ENCODE peak calls at places on chromosomes 4 and X, in nine cellular contexts. One of them, this sample, is unnamed.

GRCh38 chr4:183504930-183505555 is at the start of gene ING2:
- DNase-seq in A549: peak
- DNase-seq in heart right ventricle: no peak
- DNase-seq in IMR-90: no peak
- DNase-seq in OCI-LY7: no peak
- DNase-seq in WERI-Rb-1: no peak
- DNase-seq in type B pancreatic cell: peak
- DNase-seq in heart left ventricle: peak
- DNase-seq in omental fat pad: no peak
- DNase-seq in this sample: no peak

GRCh38 chrX:10190367-10190766 is 33.6 kb downstream of the CLCN4 start:
- DNase-seq in type B pancreatic cell: no peak
- DNase-seq in WERI-Rb-1: peak
- DNase-seq in OCI-LY7: peak
- DNase-seq in IMR-90: peak
- DNase-seq in heart right ventricle: peak
- DNase-seq in omental fat pad: no peak
- DNase-seq in heart left ventricle: peak
- DNase-seq in A549: peak
- DNase-seq in this sample: peak

GRCh38 chr4:159003420-159004253 is 99.2 kb upstream of the RAPGEF2 start:
- DNase-seq in heart left ventricle: no peak
- DNase-seq in heart right ventricle: no peak
- DNase-seq in omental fat pad: no peak
- DNase-seq in type B pancreatic cell: no peak
- DNase-seq in IMR-90: peak
- DNase-seq in WERI-Rb-1: no peak
- DNase-seq in A549: no peak
- DNase-seq in OCI-LY7: no peak
- DNase-seq in this sample: no peak

GRCh38 chrX:31445542-31445941 is 373.7 kb upstream of the FTHL17 start:
- DNase-seq in A549: no peak
- DNase-seq in type B pancreatic cell: no peak
- DNase-seq in OCI-LY7: no peak
- DNase-seq in omental fat pad: no peak
- DNase-seq in heart right ventricle: peak
- DNase-seq in WERI-Rb-1: no peak
- DNase-seq in heart left ventricle: peak
- DNase-seq in IMR-90: no peak
- DNase-seq in this sample: no peak

GRCh38 chrX:3962511-3963350 is 249.3 kb upstream of the PRKX start:
- DNase-seq in omental fat pad: no peak
- DNase-seq in OCI-LY7: peak
- DNase-seq in A549: peak
- DNase-seq in type B pancreatic cell: no peak
- DNase-seq in heart right ventricle: no peak
- DNase-seq in IMR-90: peak
- DNase-seq in WERI-Rb-1: no peak
- DNase-seq in heart left ventricle: no peak
- DNase-seq in this sample: no peak

GRCh38 chrX:21738145-21738949 is 19.6 kb downstream of the SMPX start:
- DNase-seq in type B pancreatic cell: no peak
- DNase-seq in WERI-Rb-1: peak
- DNase-seq in A549: peak
- DNase-seq in omental fat pad: no peak
- DNase-seq in OCI-LY7: no peak
- DNase-seq in IMR-90: no peak
- DNase-seq in heart left ventricle: no peak
- DNase-seq in heart right ventricle: no peak
- DNase-seq in this sample: no peak

GRCh38 chr4:140877781-140878180 is 121.6 kb upstream of the TBC1D9 start:
- DNase-seq in OCI-LY7: no peak
- DNase-seq in A549: no peak
- DNase-seq in WERI-Rb-1: no peak
- DNase-seq in heart left ventricle: no peak
- DNase-seq in omental fat pad: no peak
- DNase-seq in type B pancreatic cell: no peak
- DNase-seq in IMR-90: no peak
- DNase-seq in heart right ventricle: no peak
- DNase-seq in this sample: no peak

GRCh38 chrX:40176256-40176978 is 78.7 kb upstream of the BCOR start:
- DNase-seq in A549: peak
- DNase-seq in OCI-LY7: peak
- DNase-seq in heart left ventricle: peak
- DNase-seq in type B pancreatic cell: peak
- DNase-seq in WERI-Rb-1: peak
- DNase-seq in heart right ventricle: peak
- DNase-seq in IMR-90: no peak
- DNase-seq in omental fat pad: no peak
- DNase-seq in this sample: no peak

GRCh38 chrX:45233541-45233940 is 32.9 kb upstream of the DIPK2B start:
- DNase-seq in OCI-LY7: no peak
- DNase-seq in WERI-Rb-1: no peak
- DNase-seq in IMR-90: no peak
- DNase-seq in A549: no peak
- DNase-seq in type B pancreatic cell: no peak
- DNase-seq in heart left ventricle: no peak
- DNase-seq in heart right ventricle: no peak
- DNase-seq in omental fat pad: no peak
- DNase-seq in this sample: no peak

DNA sequence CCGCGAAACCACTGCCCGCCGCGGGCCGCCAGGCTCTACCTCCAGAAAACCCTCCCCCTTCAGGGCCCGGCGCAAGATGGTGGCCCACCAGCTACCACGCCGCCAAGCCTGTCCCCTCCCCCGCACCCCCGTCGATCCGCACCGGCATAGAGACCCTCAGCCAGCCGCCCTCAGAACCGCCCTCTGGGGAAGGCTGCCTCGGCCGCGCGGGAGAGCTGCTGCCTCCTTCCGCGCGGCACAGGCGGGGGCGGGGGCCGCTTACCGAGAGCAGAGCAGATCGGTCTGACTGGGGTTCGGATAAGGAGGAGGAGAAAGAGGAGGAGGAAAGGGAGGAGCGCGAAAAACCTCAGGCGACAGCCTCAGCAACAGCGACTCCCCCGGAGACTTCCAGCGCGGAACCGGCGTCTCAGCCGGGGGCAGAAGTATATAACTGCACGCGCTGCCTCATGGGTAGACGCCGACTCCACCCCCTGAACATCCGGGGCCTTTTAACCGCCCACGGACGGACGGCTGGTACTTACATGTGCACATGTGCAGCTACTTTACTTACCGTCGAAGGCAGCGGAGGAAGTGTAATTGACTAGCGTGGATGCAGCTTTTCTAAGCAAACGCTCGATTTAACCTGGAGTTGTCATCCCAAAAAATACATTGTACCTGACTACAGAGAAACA is at the start of gene ZNF280C:
- DNase-seq in heart left ventricle: peak
- DNase-seq in WERI-Rb-1: peak
- DNase-seq in omental fat pad: peak
- DNase-seq in A549: peak
- DNase-seq in OCI-LY7: peak
- DNase-seq in heart right ventricle: peak
- DNase-seq in IMR-90: peak
- DNase-seq in type B pancreatic cell: peak
- DNase-seq in this sample: peak
- TF ChIP-seq CTCF in heart left ventricle: peak
- TF ChIP-seq CTCF in WERI-Rb-1: peak
- TF ChIP-seq CTCF in omental fat pad: no peak
- TF ChIP-seq CTCF in A549: no peak
- TF ChIP-seq CTCF in OCI-LY7: peak
- TF ChIP-seq CTCF in heart right ventricle: peak
- TF ChIP-seq CTCF in IMR-90: peak
- TF ChIP-seq CTCF in type B pancreatic cell: peak
- TF ChIP-seq CTCF in this sample: peak

DNA sequence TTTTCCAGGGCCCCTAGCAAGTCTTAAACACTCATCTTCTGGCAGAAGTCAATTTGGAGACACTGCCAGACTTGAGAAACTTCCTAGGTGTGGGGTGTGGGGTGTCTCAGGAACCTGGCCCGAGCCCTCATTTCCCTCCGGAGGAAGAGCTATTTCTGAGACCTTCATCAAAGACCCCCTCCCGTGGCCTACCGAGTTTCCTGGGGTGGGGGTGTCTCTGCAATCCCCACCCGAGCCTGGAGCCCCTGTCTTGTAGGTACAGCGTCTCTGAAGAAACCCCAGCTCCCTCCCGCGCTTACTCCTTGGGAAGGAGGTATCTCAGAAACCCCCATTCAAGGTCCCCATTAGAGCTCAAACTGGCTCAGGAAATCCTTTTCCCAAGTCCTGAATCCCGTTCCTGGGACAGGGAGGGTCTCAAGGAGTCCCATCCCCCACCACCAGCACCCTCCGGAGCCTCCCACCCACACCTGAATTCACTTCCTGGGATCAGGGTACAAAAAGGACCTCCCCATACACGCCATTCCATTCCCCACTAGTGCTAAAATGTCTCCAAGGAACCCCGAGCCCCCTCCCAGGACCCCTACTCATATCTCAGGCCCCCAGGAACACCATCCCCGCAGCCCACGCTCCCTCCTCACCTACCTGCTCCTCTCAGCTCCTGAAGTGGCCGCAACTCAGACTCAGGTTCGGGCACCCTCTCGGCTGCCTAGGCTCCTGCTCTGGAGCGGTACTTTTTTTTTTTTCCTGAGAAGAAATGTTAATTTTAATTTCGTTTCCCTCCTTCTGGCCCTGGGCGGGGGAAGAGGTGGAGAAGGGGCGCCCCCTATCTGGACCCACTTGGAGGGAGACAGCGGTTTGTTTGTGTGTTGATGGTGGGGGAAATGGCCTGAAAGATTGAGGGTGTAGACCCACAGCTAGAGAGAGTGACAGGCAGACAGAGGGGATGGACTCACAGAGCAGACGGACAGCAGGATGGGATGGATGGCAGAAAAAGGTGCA is 1.1 kb downstream of the SLC38A5 start:
- DNase-seq in heart left ventricle: no peak
- DNase-seq in OCI-LY7: peak
- DNase-seq in WERI-Rb-1: peak
- DNase-seq in A549: no peak
- DNase-seq in IMR-90: no peak
- DNase-seq in heart right ventricle: no peak
- DNase-seq in omental fat pad: no peak
- DNase-seq in type B pancreatic cell: no peak
- DNase-seq in this sample: no peak
- TF ChIP-seq CTCF in heart left ventricle: peak
- TF ChIP-seq CTCF in OCI-LY7: peak
- TF ChIP-seq CTCF in WERI-Rb-1: peak
- TF ChIP-seq CTCF in A549: no peak
- TF ChIP-seq CTCF in IMR-90: no peak
- TF ChIP-seq CTCF in heart right ventricle: peak
- TF ChIP-seq CTCF in omental fat pad: no peak
- TF ChIP-seq CTCF in type B pancreatic cell: no peak
- TF ChIP-seq CTCF in this sample: no peak

GRCh38 chrX:134520860-134521390 is 61.0 kb downstream of the HPRT1 start:
- DNase-seq in A549: peak
- DNase-seq in type B pancreatic cell: no peak
- DNase-seq in OCI-LY7: peak
- DNase-seq in heart left ventricle: no peak
- DNase-seq in IMR-90: peak
- DNase-seq in omental fat pad: no peak
- DNase-seq in heart right ventricle: peak
- DNase-seq in WERI-Rb-1: peak
- DNase-seq in this sample: peak
- TF ChIP-seq CTCF in A549: peak
- TF ChIP-seq CTCF in type B pancreatic cell: peak
- TF ChIP-seq CTCF in OCI-LY7: peak
- TF ChIP-seq CTCF in heart left ventricle: peak
- TF ChIP-seq CTCF in IMR-90: peak
- TF ChIP-seq CTCF in omental fat pad: no peak
- TF ChIP-seq CTCF in heart right ventricle: peak
- TF ChIP-seq CTCF in WERI-Rb-1: peak
- TF ChIP-seq CTCF in this sample: peak

GRCh38 chr4:8047837-8048678 is 108.4 kb upstream of the AFAP1 start:
- DNase-seq in omental fat pad: no peak
- DNase-seq in WERI-Rb-1: no peak
- DNase-seq in heart right ventricle: no peak
- DNase-seq in IMR-90: no peak
- DNase-seq in A549: no peak
- DNase-seq in OCI-LY7: no peak
- DNase-seq in heart left ventricle: no peak
- DNase-seq in type B pancreatic cell: no peak
- DNase-seq in this sample: no peak

GRCh38 chr4:8050180-8050554 is 108.4 kb downstream of the ABLIM2 start:
- DNase-seq in IMR-90: no peak
- DNase-seq in heart left ventricle: no peak
- DNase-seq in A549: no peak
- DNase-seq in OCI-LY7: no peak
- DNase-seq in heart right ventricle: no peak
- DNase-seq in omental fat pad: no peak
- DNase-seq in WERI-Rb-1: no peak
- DNase-seq in type B pancreatic cell: no peak
- DNase-seq in this sample: no peak

GRCh38 chr4:8046925-8047541 is 107.4 kb upstream of the AFAP1 start:
- DNase-seq in omental fat pad: no peak
- DNase-seq in type B pancreatic cell: no peak
- DNase-seq in OCI-LY7: no peak
- DNase-seq in IMR-90: no peak
- DNase-seq in heart left ventricle: no peak
- DNase-seq in heart right ventricle: no peak
- DNase-seq in WERI-Rb-1: no peak
- DNase-seq in A549: no peak
- DNase-seq in this sample: no peak

GRCh38 chr4:8050555-8051206 is 107.9 kb downstream of the ABLIM2 start:
- DNase-seq in heart right ventricle: peak
- DNase-seq in IMR-90: peak
- DNase-seq in omental fat pad: no peak
- DNase-seq in type B pancreatic cell: no peak
- DNase-seq in OCI-LY7: no peak
- DNase-seq in heart left ventricle: peak
- DNase-seq in A549: no peak
- DNase-seq in WERI-Rb-1: no peak
- DNase-seq in this sample: no peak

DNA sequence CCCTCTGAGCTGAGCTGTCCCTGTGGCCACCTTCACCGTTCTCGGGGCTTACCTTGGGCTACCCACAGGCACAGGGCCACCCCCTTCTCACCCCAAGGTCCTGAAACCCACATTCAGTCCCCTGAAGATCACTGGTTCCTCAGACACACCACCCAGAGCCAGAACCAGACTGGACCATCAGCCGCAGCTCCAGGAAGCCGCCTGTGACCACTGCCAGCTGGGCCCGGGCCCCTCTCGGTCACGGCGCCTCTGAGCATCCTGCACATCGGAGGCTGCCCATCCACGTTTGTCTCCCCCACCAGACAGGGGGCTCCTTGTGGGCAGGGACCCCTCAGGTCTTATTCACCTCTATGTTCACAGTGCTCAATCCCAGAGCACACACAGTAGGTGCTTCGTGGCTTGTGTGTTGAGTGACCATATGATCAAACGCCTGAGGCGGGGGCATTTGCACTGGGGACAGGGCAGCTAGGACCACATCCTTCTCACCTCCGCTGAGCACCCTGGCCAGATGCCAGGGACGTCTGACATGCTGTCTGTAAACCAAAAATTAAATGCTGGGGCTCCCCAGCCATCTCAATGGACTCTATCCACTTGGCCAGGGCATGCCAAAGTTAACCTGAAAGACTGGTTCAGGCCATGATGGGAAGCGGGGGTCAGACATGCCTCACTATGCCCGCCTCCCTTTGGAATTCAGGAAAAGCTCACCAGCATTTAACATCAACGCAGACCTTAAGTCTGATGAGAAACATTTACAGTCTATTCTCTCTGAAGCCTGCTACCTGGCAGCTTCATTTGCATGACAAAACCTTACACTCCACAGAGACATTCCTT is 109.4 kb upstream of the AFAP1 start:
- DNase-seq in A549: no peak
- DNase-seq in heart left ventricle: no peak
- DNase-seq in IMR-90: no peak
- DNase-seq in heart right ventricle: no peak
- DNase-seq in OCI-LY7: no peak
- DNase-seq in WERI-Rb-1: no peak
- DNase-seq in type B pancreatic cell: no peak
- DNase-seq in omental fat pad: no peak
- DNase-seq in this sample: no peak
- TF ChIP-seq CTCF in A549: no peak
- TF ChIP-seq CTCF in heart left ventricle: no peak
- TF ChIP-seq CTCF in IMR-90: no peak
- TF ChIP-seq CTCF in heart right ventricle: no peak
- TF ChIP-seq CTCF in OCI-LY7: no peak
- TF ChIP-seq CTCF in WERI-Rb-1: no peak
- TF ChIP-seq CTCF in type B pancreatic cell: no peak
- TF ChIP-seq CTCF in omental fat pad: no peak
- TF ChIP-seq CTCF in this sample: no peak